ENCODE peak calls at places on chromosomes 3 and 15, in five cellular contexts. U, X, A, J and I are unnamed samples.

GRCh38 chr3:52036829-52037228 is 19.5 kb downstream of the DUSP7 start:
- DNase-seq in U (peak; percentile 56), X (no peak), A (no peak), J (no peak), I (peak; percentile 46)

GRCh38 chr15:57559875-57560274 is 31.8 kb upstream of the MYZAP start:
- DNase-seq in U (peak; percentile 87), X (peak; percentile 73), A (no peak), J (peak; percentile 59), I (peak; percentile 88)

GRCh38 chr15:96331141-96331941 is 841 bp downstream of the NR2F2 start:
- DNase-seq in U (peak; percentile 34), X (peak; percentile 52), A (no peak), J (no peak), I (no peak)

GRCh38 chr15:59174846-59175831 is 31.5 kb upstream of the LDHAL6B start:
- DNase-seq in U (peak; percentile 65), X (peak; percentile 51), A (no peak), J (peak; percentile 17), I (peak; percentile 47)

GRCh38 chr3:113795693-113796092 is 42.9 kb upstream of the GRAMD1C start:
- DNase-seq in U (no peak), X (peak; percentile 7), A (no peak), J (no peak), I (no peak)

GRCh38 chr3:195451373-195452000 is 8.7 kb upstream of the ACAP2 start:
- DNase-seq in U (no peak), X (no peak), A (no peak), J (no peak), I (no peak)

GRCh38 chr3:173774275-173774674 is 376.7 kb downstream of the NLGN1 start:
- DNase-seq in U (no peak), X (no peak), A (no peak), J (no peak), I (no peak)

GRCh38 chr15:74529911-74530310 is 11.1 kb upstream of the ARID3B start:
- DNase-seq in U (no peak), X (no peak), A (no peak), J (no peak), I (no peak)

GRCh38 chr3:40719660-40720287 is 195.0 kb downstream of the ZNF621 start:
- DNase-seq in U (peak; percentile 25), X (peak; percentile 43), A (no peak), J (no peak), I (peak; percentile 59)

GRCh38 chr3:113668015-113668414 is 28.4 kb downstream of the USF3 start:
- DNase-seq in U (no peak), X (no peak), A (no peak), J (no peak), I (no peak)

GRCh38 chr15:66876731-66877545 is 174.9 kb downstream of the SMAD6 start:
- DNase-seq in U (no peak), X (no peak), A (no peak), J (no peak), I (no peak)

GRCh38 chr15:40539030-40539429 is 25.8 kb downstream of the CCDC32 start:
- DNase-seq in U (peak; percentile 24), X (no peak), A (no peak), J (no peak), I (no peak)

GRCh38 chr15:94232107-94232506 is 746 bp downstream of the MCTP2 start:
- DNase-seq in U (no peak), X (no peak), A (peak; percentile 28), J (no peak), I (no peak)

GRCh38 chr3:24354230-24354629 is 140.4 kb downstream of the THRB start:
- DNase-seq in U (no peak), X (no peak), A (no peak), J (no peak), I (no peak)

GRCh38 chr15:25850154-25851111 is 12.7 kb downstream of the ATP10A start:
- DNase-seq in U (peak; percentile 53), X (peak; percentile 71), A (peak; percentile 28), J (no peak), I (peak; percentile 74)

GRCh38 chr3:128113817-128114794 is 9.5 kb downstream of the RUVBL1 start:
- DNase-seq in U (no peak), X (no peak), A (peak; percentile 19), J (no peak), I (no peak)

GRCh38 chr15:97759363-97759762 is 201.1 kb upstream of the ARRDC4 start:
- DNase-seq in U (no peak), X (no peak), A (no peak), J (no peak), I (no peak)

GRCh38 chr15:67735896-67736295 is 89.4 kb upstream of the SKOR1 start:
- DNase-seq in U (no peak), X (no peak), A (peak; percentile 16), J (no peak), I (no peak)

GRCh38 chr15:83322061-83322460 is 37.6 kb upstream of the BNC1 start:
- DNase-seq in U (no peak), X (no peak), A (no peak), J (no peak), I (no peak)

GRCh38 chr3:194745427-194746184 is 59.9 kb downstream of the FAM43A start:
- DNase-seq in U (no peak), X (no peak), A (no peak), J (no peak), I (no peak)

GRCh38 chr15:89436560-89437311 is 59.6 kb downstream of the RHCG start:
- DNase-seq in U (no peak), X (no peak), A (no peak), J (no peak), I (peak; percentile 50)

GRCh38 chr15:101852356-101852755 is 40.4 kb downstream of the OR4F15 start:
- DNase-seq in U (no peak), X (no peak), A (no peak), J (no peak), I (no peak)

GRCh38 chr3:122104515-122105194 is 49.5 kb downstream of the CD86 start:
- DNase-seq in U (no peak), X (no peak), A (no peak), J (no peak), I (no peak)

GRCh38 chr3:69409831-69410230 is 23.9 kb upstream of the FRMD4B start:
- DNase-seq in U (no peak), X (no peak), A (no peak), J (no peak), I (no peak)

GRCh38 chr3:52533623-52534280 is at the start of gene NT5DC2:
- DNase-seq in U (peak; percentile 66), X (peak; percentile 91), A (no peak), J (no peak), I (peak; percentile 46)

GRCh38 chr3:49906004-49906860 is 2.6 kb upstream of the MST1R start:
- DNase-seq in U (peak; percentile 68), X (peak; percentile 76), A (no peak), J (no peak), I (peak; percentile 33)
- TF ChIP-seq ATF2 in U (no peak), X (no peak), A (no peak), J (no peak), I (no peak)

GRCh38 chr3:57974796-57975388 is 33.3 kb upstream of the FLNB start:
- DNase-seq in U (no peak), X (peak; percentile 35), A (no peak), J (no peak), I (peak; percentile 96)
- TF ChIP-seq ATF2 in U (no peak), X (no peak), A (no peak), J (no peak), I (peak; percentile 41)

GRCh38 chr3:14306167-14306566 is 96.2 kb upstream of the SLC6A6 start:
- DNase-seq in U (no peak), X (no peak), A (no peak), J (no peak), I (no peak)
- TF ChIP-seq ATF2 in U (no peak), X (no peak), A (no peak), J (no peak), I (no peak)

GRCh38 chr3:127090218-127091160 is 102.4 kb upstream of the PRR23E start:
- DNase-seq in U (no peak), X (no peak), A (no peak), J (no peak), I (no peak)

GRCh38 chr3:127091376-127091775 is 101.6 kb upstream of the PRR23E start:
- DNase-seq in U (no peak), X (no peak), A (no peak), J (no peak), I (no peak)

GRCh38 chr3:127093312-127093711 is 99.6 kb upstream of the PRR23E start:
- DNase-seq in U (no peak), X (no peak), A (no peak), J (no peak), I (no peak)

GRCh38 chr3:127092368-127092767 is 100.6 kb upstream of the PRR23E start:
- DNase-seq in U (no peak), X (no peak), A (no peak), J (no peak), I (no peak)

DNA sequence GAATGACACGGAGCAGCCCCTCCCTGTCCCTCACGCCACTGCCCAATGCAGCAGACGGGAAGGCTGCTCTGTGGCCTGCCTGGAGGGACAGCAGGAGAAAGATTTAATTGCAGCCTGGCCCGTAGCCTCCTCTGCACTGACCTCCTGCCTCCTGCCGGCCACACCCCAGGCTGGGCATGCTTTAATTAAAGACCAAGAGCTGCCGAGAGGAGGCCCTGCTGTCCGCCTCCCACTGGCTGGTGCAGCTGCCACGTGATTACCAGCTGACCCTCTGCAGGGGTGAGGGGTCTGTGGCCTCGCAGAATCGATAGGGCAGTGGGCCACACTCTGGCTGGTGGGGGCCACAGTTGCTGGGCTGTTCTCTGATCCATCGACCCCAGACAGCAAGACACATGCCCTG is 100.2 kb upstream of the PRR23E start:
- DNase-seq in U (no peak), X (no peak), A (no peak), J (no peak), I (no peak)
- TF ChIP-seq ATF2 in U (no peak), X (no peak), A (no peak), J (no peak), I (no peak)